ENCODE peak calls at places on chromosomes 3 and 15, in ten cellular contexts. I is SJCRH30, C is BJ, H is heart left ventricle, Y is astrocyte of the cerebellum, E is iPS DF 6.9, U is dorsolateral prefrontal cortex, M is left lung, S is NT2/D1, R is Peyer's patch. K is an unnamed sample.

GRCh38 chr3:195859061-195859845 is 47.5 kb upstream of the MUC4 start:
- DNase-seq in H (peak), C (no peak), Y (peak), E (peak), S (peak), M (peak), R (peak), I (peak), U (peak), K (peak)

GRCh38 chr3:129560931-129561594 is 18.1 kb downstream of the H1-8 start:
- DNase-seq in C (peak), I (peak), Y (peak), R (no peak), H (peak), U (no peak), E (no peak), M (peak), S (no peak), K (peak)

GRCh38 chr15:92095691-92096090 is 242.2 kb downstream of the SLCO3A1 start:
- DNase-seq in S (no peak), H (no peak), U (no peak), C (no peak), R (no peak), I (no peak), M (no peak), E (no peak), Y (no peak), K (no peak)

GRCh38 chr3:43723121-43723734 is 32.5 kb downstream of the ABHD5 start:
- DNase-seq in Y (no peak), E (no peak), R (no peak), S (no peak), H (no peak), C (no peak), I (no peak), U (no peak), M (no peak), K (no peak)

GRCh38 chr3:141241248-141242034 is 9.8 kb downstream of the PXYLP1 start:
- DNase-seq in I (no peak), R (no peak), S (no peak), E (no peak), H (peak), M (no peak), C (no peak), Y (no peak), U (no peak), K (no peak)

GRCh38 chr15:90930861-90931629 is 1.3 kb downstream of the HDDC3 start:
- DNase-seq in U (no peak), C (no peak), R (no peak), I (no peak), H (no peak), E (no peak), M (no peak), Y (no peak), S (no peak), K (no peak)

GRCh38 chr3:111159391-111159790 is 87.8 kb downstream of the NECTIN3 start:
- DNase-seq in C (no peak), I (no peak), Y (no peak), M (no peak), E (no peak), H (no peak), S (no peak), R (no peak), U (no peak), K (no peak)

GRCh38 chr3:5188419-5189405 is 1.2 kb downstream of the EDEM1 start:
- DNase-seq in S (no peak), U (no peak), M (no peak), Y (no peak), R (peak), H (peak), I (peak), E (no peak), C (no peak), K (no peak)

GRCh38 chr15:57041416-57041815 is 123.0 kb downstream of the TCF12 start:
- DNase-seq in M (no peak), H (no peak), S (no peak), R (no peak), I (no peak), Y (peak), E (no peak), C (no peak), U (no peak), K (no peak)

GRCh38 chr15:93201940-93202339 is 112.9 kb upstream of the RGMA start:
- DNase-seq in I (no peak), R (no peak), H (no peak), C (no peak), M (no peak), Y (no peak), E (no peak), U (no peak), S (no peak), K (no peak)

GRCh38 chr3:71461749-71462483 is 121.6 kb downstream of the FOXP1 start:
- DNase-seq in R (no peak), H (no peak), S (no peak), U (no peak), C (no peak), E (no peak), Y (peak), I (no peak), M (no peak), K (no peak)

GRCh38 chr3:149955449-149955848 is 15.2 kb downstream of the PFN2 start:
- DNase-seq in R (no peak), Y (no peak), H (no peak), C (no peak), I (no peak), M (no peak), E (no peak), S (no peak), U (no peak), K (no peak)

GRCh38 chr3:9183811-9184463 is 65.5 kb downstream of the SRGAP3 start:
- DNase-seq in Y (no peak), E (no peak), M (no peak), U (peak), S (peak), I (peak), C (no peak), H (no peak), R (no peak), K (no peak)

GRCh38 chr3:13015286-13016082 is 57.7 kb downstream of the IQSEC1 start:
- DNase-seq in Y (no peak), S (no peak), C (no peak), I (no peak), M (peak), H (peak), U (no peak), E (no peak), R (peak), K (no peak)

GRCh38 chr3:20041197-20041780 is 1.0 kb downstream of the KAT2B start:
- DNase-seq in C (no peak), M (peak), Y (no peak), S (peak), U (peak), H (peak), E (no peak), R (peak), I (peak), K (peak)

GRCh38 chr3:161548301-161548700 is 51.7 kb downstream of the OTOL1 start:
- DNase-seq in E (peak), I (no peak), C (no peak), U (no peak), H (no peak), M (no peak), R (no peak), S (no peak), Y (no peak), K (no peak)

GRCh38 chr15:69813881-69814280 is 283.8 kb downstream of the TLE3 start:
- DNase-seq in M (no peak), C (no peak), S (no peak), H (no peak), I (no peak), U (no peak), Y (no peak), E (no peak), R (no peak), K (no peak)

GRCh38 chr3:100603449-100603848 is 6.0 kb upstream of the ADGRG7 start:
- DNase-seq in S (peak), E (peak), H (no peak), R (no peak), U (no peak), C (no peak), Y (peak), I (peak), M (no peak), K (no peak)

GRCh38 chr3:58404396-58404795 is 29.2 kb downstream of the PDHB start:
- DNase-seq in S (no peak), E (no peak), C (no peak), R (no peak), M (no peak), I (no peak), Y (peak), H (no peak), U (no peak), K (no peak)

DNA sequence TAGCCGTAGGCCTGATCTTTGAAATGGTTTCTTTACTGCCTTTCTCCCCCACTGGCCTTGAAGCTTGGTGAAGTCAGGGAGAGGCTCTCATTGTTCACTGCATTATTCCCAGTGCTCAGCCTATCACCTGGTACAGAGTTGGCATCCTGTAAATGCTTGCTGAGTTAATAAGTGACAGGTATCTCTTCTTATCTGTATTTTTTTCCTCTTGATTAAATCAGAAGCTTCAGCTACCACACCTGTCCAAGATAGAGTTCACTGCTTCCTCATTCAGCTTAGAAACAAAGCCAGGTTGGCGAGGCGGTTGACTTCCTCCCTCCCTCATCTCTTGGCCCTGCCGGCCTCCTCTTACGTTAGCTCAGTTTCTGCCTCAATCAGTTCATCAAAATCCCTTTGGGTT is 142.8 kb downstream of the LIPC start:
- DNase-seq in H (no peak), E (no peak), C (no peak), R (no peak), Y (no peak), U (no peak), M (no peak), I (no peak), S (no peak), K (no peak)
- H3K4me3 ChIP-seq in H (no peak), E (no peak), C (no peak), R (no peak), Y (no peak), U (no peak), M (no peak), I (no peak), S (no peak), K (no peak)

DNA sequence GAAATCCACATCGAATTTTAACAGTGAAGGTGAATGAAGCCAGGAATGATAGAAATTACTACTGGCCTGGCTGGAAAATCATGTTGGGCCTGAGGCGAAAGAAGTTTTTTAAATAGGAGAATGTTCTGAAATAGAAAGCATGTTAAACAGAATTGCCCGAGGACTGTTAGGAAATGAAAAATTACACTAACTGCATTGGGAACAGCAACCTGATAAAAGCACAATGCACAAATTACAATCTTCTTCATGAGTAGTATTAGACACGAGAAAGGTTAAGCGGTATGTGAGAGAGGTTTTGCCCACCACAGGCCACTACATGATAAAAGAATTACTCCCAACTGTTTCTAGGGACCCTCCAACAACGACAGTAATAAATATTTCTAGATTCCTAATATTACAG is 18.9 kb downstream of the GBE1 start:
- DNase-seq in U (no peak), I (peak), E (no peak), S (no peak), C (no peak), M (no peak), R (no peak), Y (no peak), H (no peak), K (no peak)
- H3K4me3 ChIP-seq in U (no peak), I (peak), E (no peak), S (no peak), C (no peak), M (no peak), R (no peak), Y (no peak), H (no peak), K (no peak)

DNA sequence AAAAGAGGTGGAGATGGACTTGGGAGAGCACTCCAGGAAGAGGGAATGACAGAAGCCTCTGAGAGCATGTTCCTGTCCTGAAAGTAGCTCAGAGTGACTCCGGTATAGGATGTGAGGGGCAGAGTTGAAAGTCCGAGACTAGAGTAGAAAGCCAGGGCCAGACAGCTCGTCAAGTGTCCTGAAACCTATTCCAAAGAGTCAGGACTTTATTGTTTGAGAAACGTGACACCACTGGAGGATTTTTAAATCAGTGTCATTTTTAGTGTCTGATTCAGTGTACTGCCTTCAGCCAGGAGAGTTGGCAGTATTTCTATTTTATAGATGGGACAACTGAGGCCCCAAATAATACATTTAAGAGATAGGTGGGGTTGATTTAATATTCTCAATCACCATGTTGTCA is 1.6 kb upstream of the RBMS3 start:
- DNase-seq in C (no peak), S (no peak), M (no peak), E (no peak), I (no peak), H (no peak), U (no peak), Y (no peak), R (no peak), K (no peak)
- H3K4me3 ChIP-seq in C (no peak), S (no peak), M (peak), E (no peak), I (no peak), H (peak), U (peak), Y (no peak), R (no peak), K (no peak)

GRCh38 chr3:53846851-53847155 is 435 bp downstream of the IL17RB start:
- DNase-seq in M (no peak), H (no peak), E (no peak), C (no peak), I (no peak), Y (no peak), R (no peak), S (no peak), U (no peak), K (no peak)
- H3K4me3 ChIP-seq in M (peak), H (peak), E (peak), C (no peak), I (no peak), Y (peak), R (peak), S (peak), U (peak), K (peak)

GRCh38 chr3:144073698-144074097 is 102.1 kb downstream of the DIPK2A start:
- DNase-seq in C (no peak), R (no peak), E (no peak), U (no peak), H (no peak), Y (no peak), S (no peak), M (no peak), I (no peak), K (no peak)
- H3K4me3 ChIP-seq in C (no peak), R (no peak), E (no peak), U (no peak), H (no peak), Y (no peak), S (no peak), M (no peak), I (no peak), K (no peak)

K was measured in uterus.